ENCODE peak calls at places on chromosomes 12 and 14, in seven cellular contexts. O is CD8-positive, alpha-beta memory T cell; F is breast epithelium; D is A673; V is effector memory CD4-positive, alpha-beta T cell; T is ovary; Y is tibial artery. K is an unnamed sample.
A peak's percentile ranks its signal among the peaks of the same experiment; 100 is the strongest.

GRCh38 chr14:89086060-89086382 is 261.6 kb downstream of the TTC8 start:
- DNase-seq in F (no peak), V (no peak), T (no peak), O (no peak), Y (no peak), D (no peak), K (no peak)

GRCh38 chr12:3195859-3196483 is 118.8 kb downstream of the TSPAN9 start:
- DNase-seq in V (no peak), D (no peak), T (no peak), Y (no peak), O (no peak), F (no peak), K (no peak)

GRCh38 chr12:122350444-122350843 is 72.0 kb downstream of the CLIP1 start:
- DNase-seq in V (no peak), O (no peak), Y (peak; percentile 77), T (no peak), F (no peak), D (no peak), K (no peak)

GRCh38 chr14:68580096-68580640 is 212.7 kb downstream of the ZFP36L1 start:
- DNase-seq in T (peak; percentile 34), D (no peak), V (no peak), Y (peak; percentile 52), F (no peak), O (no peak), K (no peak)

GRCh38 chr12:92898755-92899154 is 30.3 kb downstream of the EEA1 start:
- DNase-seq in F (no peak), Y (no peak), T (no peak), V (no peak), O (no peak), D (no peak), K (no peak)

GRCh38 chr12:25648460-25648859 is 95.4 kb upstream of the LMNTD1 start:
- DNase-seq in D (peak; percentile 52), F (no peak), T (no peak), V (no peak), Y (no peak), O (no peak), K (no peak)

GRCh38 chr14:33836895-33837577 is 113.8 kb downstream of the EGLN3 start:
- DNase-seq in Y (no peak), D (no peak), V (no peak), T (no peak), F (no peak), O (no peak), K (no peak)

GRCh38 chr12:51405801-51406207 is 14.6 kb upstream of the GALNT6 start:
- DNase-seq in Y (no peak), V (no peak), O (no peak), T (no peak), F (no peak), D (no peak), K (no peak)

GRCh38 chr12:1419849-1420371 is 174.5 kb downstream of the FBXL14 start:
- DNase-seq in T (no peak), O (no peak), Y (no peak), D (no peak), F (no peak), V (no peak), K (no peak)

GRCh38 chr12:27272375-27273028 is 28.4 kb downstream of the STK38L start:
- DNase-seq in V (no peak), T (no peak), O (no peak), F (no peak), Y (no peak), D (no peak), K (no peak)

GRCh38 chr12:80659512-80660094 is 47.8 kb upstream of the MYF6 start:
- DNase-seq in T (no peak), O (no peak), D (no peak), F (no peak), V (no peak), Y (no peak), K (no peak)

GRCh38 chr14:50978888-50979287 is 34.6 kb upstream of the PYGL start:
- DNase-seq in F (no peak), V (no peak), T (no peak), Y (no peak), O (no peak), D (no peak), K (no peak)

GRCh38 chr12:122395319-122395718 is 27.1 kb downstream of the CLIP1 start:
- DNase-seq in T (no peak), F (no peak), V (no peak), D (no peak), Y (peak; percentile 10), O (no peak), K (no peak)

GRCh38 chr14:102737402-102738372 is 39.6 kb upstream of the TRAF3 start:
- DNase-seq in Y (peak; percentile 49), V (no peak), F (no peak), D (no peak), O (no peak), T (peak; percentile 11), K (no peak)

GRCh38 chr12:47238665-47239064 is 158.9 kb upstream of the AMIGO2 start:
- DNase-seq in V (no peak), F (no peak), Y (no peak), T (no peak), O (no peak), D (no peak), K (no peak)

GRCh38 chr14:64114166-64114565 is 180.0 kb downstream of the ESR2 start:
- DNase-seq in T (no peak), Y (peak; percentile 70), V (no peak), F (no peak), D (peak; percentile 21), O (no peak), K (no peak)

GRCh38 chr14:64115401-64115800 is 178.8 kb downstream of the ESR2 start:
- DNase-seq in F (no peak), O (no peak), Y (no peak), V (no peak), D (no peak), T (no peak), K (no peak)

GRCh38 chr14:64113279-64113678 is 180.9 kb downstream of the ESR2 start:
- DNase-seq in T (peak; percentile 52), Y (peak; percentile 77), D (no peak), F (no peak), O (no peak), V (no peak), K (no peak)

GRCh38 chr14:64112859-64113258 is 181.3 kb downstream of the ESR2 start:
- DNase-seq in F (peak; percentile 57), V (no peak), T (no peak), O (no peak), Y (no peak), D (no peak), K (no peak)

DNA sequence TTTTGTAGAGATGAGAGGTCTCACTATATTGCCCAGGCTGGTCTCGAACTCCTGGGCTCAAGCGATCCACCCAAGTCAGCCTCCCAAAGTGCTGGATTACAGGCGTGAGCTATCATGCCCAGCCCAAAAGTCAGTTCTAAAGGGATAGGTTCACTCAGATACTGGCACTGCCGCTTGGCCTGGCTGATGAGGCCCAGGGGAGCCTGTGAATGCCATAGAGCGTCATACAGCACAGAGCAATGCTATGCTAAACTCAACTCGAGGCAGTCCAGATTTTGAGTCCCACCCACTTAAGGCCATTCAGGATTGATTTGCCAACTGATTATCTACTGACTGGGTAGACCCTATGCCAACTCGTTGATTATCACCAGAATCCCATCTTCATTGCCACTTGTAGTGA is 179.4 kb downstream of the ESR2 start:
- DNase-seq in F (no peak), Y (peak; percentile 77), D (no peak), O (no peak), V (no peak), T (no peak), K (no peak)
- H3K27ac ChIP-seq in F (no peak overlapping the region), Y (peak overlapping the region; percentile 71), D (no peak overlapping the region), O (no peak overlapping the region), V (no peak overlapping the region), T (no peak overlapping the region), K (no peak overlapping the region)

GRCh38 chr12:55718650-55719275 is 1.4 kb upstream of the RDH5 start:
- DNase-seq in O (no peak), T (no peak), Y (no peak), V (no peak), F (no peak), D (no peak), K (no peak)
- H3K27ac ChIP-seq in O (no peak overlapping the region), T (peak overlapping the region; percentile 40), Y (peak overlapping the region; percentile 98), V (no peak overlapping the region), F (peak overlapping the region; percentile 96), D (peak overlapping the region; percentile 95), K (no peak overlapping the region)

GRCh38 chr14:96181188-96181762 is 23.4 kb upstream of the BDKRB2 start:
- DNase-seq in T (no peak), O (no peak), V (no peak), Y (no peak), F (no peak), D (no peak), K (no peak)
- H3K27ac ChIP-seq in T (no peak overlapping the region), O (no peak overlapping the region), V (no peak overlapping the region), Y (no peak overlapping the region), F (peak overlapping the region; percentile 42), D (no peak overlapping the region), K (no peak overlapping the region)

GRCh38 chr14:92403981-92404380 is 81.0 kb downstream of the SLC24A4 start:
- DNase-seq in O (no peak), F (no peak), D (no peak), Y (no peak), T (no peak), V (no peak), K (no peak)
- H3K27ac ChIP-seq in O (no peak overlapping the region), F (no peak overlapping the region), D (no peak overlapping the region), Y (no peak overlapping the region), T (no peak overlapping the region), V (no peak overlapping the region), K (no peak overlapping the region)

DNA sequence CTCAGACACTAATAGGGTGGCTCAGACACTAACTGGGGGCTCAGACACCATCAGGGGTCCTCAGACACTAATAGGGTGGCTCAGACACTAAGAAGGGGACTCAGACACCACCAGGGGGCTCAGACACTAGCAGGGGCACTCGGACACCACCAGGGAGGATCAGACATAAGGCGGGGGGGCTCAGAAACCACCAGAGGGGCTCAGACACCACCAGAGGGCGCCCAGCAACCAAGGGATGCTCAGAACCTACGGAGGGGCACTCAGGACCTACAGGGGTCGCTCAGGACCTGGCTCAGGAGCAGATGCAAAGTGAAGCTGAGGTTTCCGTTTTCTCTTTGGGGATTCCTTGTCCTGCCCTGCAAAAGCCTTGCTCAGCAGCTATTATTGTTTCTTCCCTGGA is 448.5 kb downstream of the TMEM121 start:
- DNase-seq in T (no peak), V (peak; percentile 31), D (peak; percentile 83), F (no peak), Y (no peak), O (peak; percentile 83), K (no peak)
- H3K27ac ChIP-seq in T (no peak overlapping the region), V (no peak overlapping the region), D (no peak overlapping the region), F (no peak overlapping the region), Y (no peak overlapping the region), O (no peak overlapping the region), K (no peak overlapping the region)

DNA sequence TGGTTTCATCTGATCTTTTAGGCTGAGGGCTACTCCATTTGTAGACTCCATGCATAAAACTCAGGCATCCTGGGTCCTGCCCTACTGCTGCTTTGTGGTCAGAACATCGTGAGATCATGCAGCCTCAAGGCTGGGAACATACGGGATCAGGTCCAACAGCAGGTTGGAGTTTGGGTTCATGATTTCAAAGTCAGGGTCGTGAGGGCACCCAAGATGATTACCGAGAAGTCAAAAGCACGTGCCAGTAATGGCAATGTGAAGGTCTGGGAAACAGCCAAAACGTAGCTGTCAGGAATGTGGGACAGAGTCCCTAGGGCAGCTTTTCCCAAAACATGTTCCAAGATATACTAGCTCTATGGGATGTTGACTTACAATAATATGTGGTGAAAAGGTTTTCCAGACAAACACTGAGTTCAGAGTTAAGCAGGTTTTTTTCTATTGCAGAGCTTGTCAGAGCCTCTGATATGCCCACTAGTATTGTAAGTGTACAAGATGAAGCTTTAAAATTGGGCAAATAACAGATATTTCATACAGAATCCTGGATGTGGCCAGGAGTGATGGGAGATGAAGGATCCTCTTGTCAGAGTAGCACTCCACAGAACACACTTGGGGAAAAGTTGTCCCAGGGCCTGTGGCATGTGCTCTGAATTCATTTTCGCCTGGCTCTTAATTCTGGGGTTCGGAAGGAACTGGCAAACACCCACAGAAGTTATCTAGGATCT is 130.2 kb upstream of the DNM1L start:
- DNase-seq in V (no peak), T (peak; percentile 81), O (no peak), Y (peak; percentile 76), F (no peak), D (no peak), K (peak; percentile 23)
- H3K27ac ChIP-seq in V (no peak overlapping the region), T (no peak overlapping the region), O (no peak overlapping the region), Y (peak overlapping the region; percentile 75), F (peak overlapping the region; percentile 70), D (peak overlapping the region; percentile 64), K (peak overlapping the region; percentile 72)